ENCODE peak calls at places on chromosomes 16 and 17, in four cellular contexts. S is OCI-LY7, M is A673, L is A549. G is an unnamed sample. For H3K4me1, the result is how much of the 10 kb centered on the place peaks cover.

GRCh38 chr16:67872631-67873434 is at the start of gene EDC4:
- DNase-seq in M (peak), L (peak), S (peak), G (peak)

GRCh38 chr16:83040174-83040573 is 413.4 kb downstream of the CDH13 start:
- DNase-seq in S (no peak), M (no peak), L (no peak), G (no peak)

GRCh38 chr16:4090476-4090875 is 25.8 kb downstream of the ADCY9 start:
- DNase-seq in L (no peak), M (no peak), S (no peak), G (no peak)

GRCh38 chr17:45428954-45429337 is 3.7 kb downstream of the ARHGAP27 start:
- DNase-seq in M (no peak), L (no peak), S (peak), G (no peak)

GRCh38 chr16:87418216-87418615 is 26.1 kb downstream of the MAP1LC3B start:
- DNase-seq in S (no peak), M (no peak), L (no peak), G (no peak)

GRCh38 chr16:75058815-75059214 is 57.8 kb downstream of the LDHD start:
- DNase-seq in M (no peak), S (no peak), L (no peak), G (no peak)

GRCh38 chr16:58614860-58615259 is 14.8 kb downstream of the CNOT1 start:
- DNase-seq in M (no peak), L (no peak), S (no peak), G (no peak)

GRCh38 chr16:47058295-47059086 is 85.0 kb upstream of the DNAJA2 start:
- DNase-seq in M (peak), L (no peak), S (no peak), G (no peak)

GRCh38 chr16:68985855-68986254 is 119.6 kb upstream of the HAS3 start:
- DNase-seq in M (no peak), L (no peak), S (no peak), G (no peak)

GRCh38 chr17:48022906-48023305 is 14.7 kb downstream of the COPZ2 start:
- DNase-seq in S (no peak), M (no peak), L (no peak), G (no peak)

GRCh38 chr16:77858060-77858459 is 69.7 kb downstream of the VAT1L start:
- DNase-seq in S (no peak), M (no peak), L (no peak), G (no peak)

GRCh38 chr16:49697631-49698030 is 158.3 kb downstream of the ZNF423 start:
- DNase-seq in L (no peak), S (no peak), M (no peak), G (no peak)

GRCh38 chr16:84503751-84504395 is 586 bp downstream of the MEAK7 start:
- DNase-seq in S (no peak), L (no peak), M (no peak), G (peak)

GRCh38 chr16:19885456-19886060 is 910 bp upstream of the GPRC5B start:
- DNase-seq in L (no peak), M (no peak), S (no peak), G (peak)

GRCh38 chr16:86905302-86905701 is 327.0 kb downstream of the FOXL1 start:
- DNase-seq in M (no peak), S (no peak), L (no peak), G (no peak)

GRCh38 chr16:86257546-86257945 is 252.8 kb upstream of the FOXF1 start:
- DNase-seq in M (no peak), L (no peak), S (no peak), G (no peak)

GRCh38 chr17:45131294-45131615 is 1.1 kb downstream of the PLCD3 start:
- DNase-seq in M (no peak), S (no peak), L (no peak), G (no peak)

GRCh38 chr16:88566158-88566557 is 4.0 kb upstream of the ZC3H18 start:
- DNase-seq in L (no peak), S (no peak), M (peak), G (no peak)

GRCh38 chr16:84475643-84476240 is 28.7 kb downstream of the MEAK7 start:
- DNase-seq in S (no peak), L (no peak), M (no peak), G (no peak)

GRCh38 chr16:55534773-55535172 is 25.9 kb downstream of the LPCAT2 start:
- DNase-seq in M (no peak), L (no peak), S (no peak), G (no peak)

GRCh38 chr17:794876-795275 is 12.7 kb downstream of the MRM3 start:
- DNase-seq in S (peak), L (peak), M (peak), G (peak)

GRCh38 chr17:2947996-2948550 is 115.3 kb downstream of the OR1D5 start:
- DNase-seq in L (no peak), S (no peak), M (no peak), G (no peak)

GRCh38 chr17:28427372-28427771 is 21.4 kb upstream of the SLC46A1 start:
- DNase-seq in M (peak), L (no peak), S (no peak), G (no peak)

GRCh38 chr17:2366747-2367494 is 29.6 kb downstream of the SGSM2 start:
- DNase-seq in S (no peak), M (no peak), L (peak), G (no peak)

GRCh38 chr16:54447606-54448440 is 161.2 kb upstream of the IRX3 start:
- DNase-seq in L (peak), S (no peak), M (peak), G (no peak)

GRCh38 chr17:76405607-76405966 is 21.2 kb downstream of the SPHK1 start:
- DNase-seq in S (no peak), M (no peak), L (no peak), G (no peak)

GRCh38 chr16:66248096-66248495 is 118.4 kb upstream of the CDH5 start:
- DNase-seq in S (no peak), M (peak), L (no peak), G (no peak)

GRCh38 chr16:9090101-9090959 is 1.1 kb upstream of the HAPSTR1 start:
- DNase-seq in S (peak), M (no peak), L (no peak), G (peak)

GRCh38 chr16:85898521-85899442 is at the start of gene IRF8:
- DNase-seq in L (no peak), S (peak), M (peak), G (peak)

GRCh38 chr16:67199011-67199807 is at the start of gene ELMO3:
- DNase-seq in M (no peak), L (no peak), S (no peak), G (no peak)

GRCh38 chr16:2687531-2688308 is 5.4 kb downstream of the KCTD5 start:
- DNase-seq in M (no peak), L (no peak), S (no peak), G (no peak)

GRCh38 chr17:2705263-2705662 is 6.3 kb downstream of the CLUH start:
- DNase-seq in M (no peak), S (no peak), L (no peak), G (no peak)

GRCh38 chr17:28745777-28746473 is 2.1 kb downstream of the TRAF4 start:
- DNase-seq in L (no peak), S (no peak), M (peak), G (no peak)

GRCh38 chr16:48611329-48612137 is 1.6 kb upstream of the N4BP1 start:
- DNase-seq in L (no peak), M (no peak), S (no peak), G (peak)

GRCh38 chr17:49928826-49929475 is 40.0 kb upstream of the DLX4 start:
- DNase-seq in M (no peak), S (no peak), L (peak), G (no peak)

GRCh38 chr17:78338860-78339259 is 21.0 kb downstream of the SOCS3 start:
- DNase-seq in L (no peak), M (no peak), S (no peak), G (peak)
- H3K4me1 ChIP-seq in L (half or more), M (under half), S (under half), G (half or more)

GRCh38 chr17:39701012-39701783 is 1.3 kb downstream of the ERBB2 start:
- DNase-seq in M (no peak), L (peak), S (no peak), G (no peak)
- H3K27ac ChIP-seq in M (no peak), L (peak), S (no peak), G (no peak)

GRCh38 chr17:34135841-34136240 is 119.2 kb upstream of the CCL2 start:
- DNase-seq in S (no peak), M (no peak), L (no peak), G (no peak)
- H3K4me3 ChIP-seq in S (no peak), M (no peak), L (no peak), G (no peak)

GRCh38 chr17:17088511-17089205 is 46.4 kb downstream of the MPRIP start:
- DNase-seq in S (no peak), L (no peak), M (no peak), G (no peak)
- H3K4me1 ChIP-seq in S (under half), L (half or more), M (under half), G (under half)

GRCh38 chr17:9833922-9834321 is 8.2 kb downstream of the GLP2R start:
- DNase-seq in S (no peak), L (no peak), M (no peak), G (no peak)
- H3K27ac ChIP-seq in S (no peak), L (peak), M (no peak), G (no peak)